ENCODE peak calls at places on chromosomes 3 and 15, in six cellular contexts. W is HepG2, U is GM12878, J is K562, B is GM12891, A is H1. M is an unnamed sample.

GRCh38 chr3:69324362-69325025 is 61.4 kb downstream of the FRMD4B start:
- DNase-seq in U (no peak), W (peak; percentile 7), A (peak; percentile 5), B (no peak), J (no peak), M (no peak)

GRCh38 chr3:139180489-139180888 is 135.8 kb upstream of the PRR23C start:
- DNase-seq in W (no peak), B (no peak), J (no peak), A (no peak), U (no peak), M (no peak)

GRCh38 chr3:190041333-190042041 is 79.2 kb downstream of the P3H2 start:
- DNase-seq in J (no peak), U (peak; percentile 11), W (no peak), B (no peak), A (peak; percentile 61), M (no peak)

GRCh38 chr3:183275418-183275817 is 22.4 kb downstream of the B3GNT5 start:
- DNase-seq in B (no peak), A (no peak), U (no peak), J (no peak), W (no peak), M (no peak)

GRCh38 chr15:56817690-56818089 is 84.4 kb upstream of the ZNF280D start:
- DNase-seq in B (no peak), J (no peak), U (no peak), A (no peak), W (no peak), M (no peak)

GRCh38 chr3:24299801-24300626 is 194.6 kb downstream of the THRB start:
- DNase-seq in U (no peak), B (no peak), J (no peak), A (no peak), W (no peak), M (no peak)

GRCh38 chr3:196774191-196774820 is 34.6 kb downstream of the PAK2 start:
- DNase-seq in B (no peak), J (no peak), U (peak; percentile 17), A (no peak), W (peak; percentile 70), M (no peak)

GRCh38 chr3:12180218-12180617 is 21.5 kb upstream of the TIMP4 start:
- DNase-seq in U (no peak), W (no peak), A (no peak), B (no peak), J (no peak), M (no peak)

GRCh38 chr15:38885001-38885400 is 320.4 kb upstream of the RASGRP1 start:
- DNase-seq in W (peak; percentile 15), B (no peak), A (no peak), J (no peak), U (no peak), M (no peak)

GRCh38 chr15:22933641-22934061 is 46.5 kb downstream of the CYFIP1 start:
- DNase-seq in J (no peak), W (no peak), A (no peak), U (no peak), B (no peak), M (no peak)

GRCh38 chr15:69305204-69305931 is 6.7 kb downstream of the PAQR5 start:
- DNase-seq in B (no peak), J (peak; percentile 58), A (peak; percentile 21), W (peak; percentile 52), U (no peak), M (no peak)

GRCh38 chr3:18812316-18812715 is 336.0 kb upstream of the KCNH8 start:
- DNase-seq in W (no peak), U (no peak), J (no peak), B (no peak), A (no peak), M (no peak)

GRCh38 chr15:100703032-100703578 is 100.7 kb downstream of the ASB7 start:
- DNase-seq in U (peak; percentile 84), A (no peak), W (no peak), B (peak; percentile 39), J (peak; percentile 73), M (peak; percentile 42)

GRCh38 chr3:50599716-50600118 is 11.9 kb downstream of the CISH start:
- DNase-seq in A (no peak), W (no peak), U (no peak), B (no peak), J (no peak), M (no peak)

GRCh38 chr3:197682713-197683112 is 54.0 kb downstream of the RUBCN start:
- DNase-seq in J (no peak), A (no peak), B (no peak), U (no peak), W (no peak), M (no peak)

GRCh38 chr3:129314757-129315385 is 36.2 kb downstream of the HMCES start:
- DNase-seq in W (peak; percentile 92), U (no peak), A (peak; percentile 57), J (peak; percentile 81), B (peak; percentile 73), M (peak; percentile 65)

GRCh38 chr3:147945968-147946519 is 536.9 kb downstream of the ZIC1 start:
- DNase-seq in J (no peak), W (peak; percentile 24), B (no peak), A (no peak), U (peak; percentile 17), M (no peak)
- TF ChIP-seq TAF1 in J (no peak), W (no peak), B (no peak), A (no peak), U (no peak), M (no peak)

DNA sequence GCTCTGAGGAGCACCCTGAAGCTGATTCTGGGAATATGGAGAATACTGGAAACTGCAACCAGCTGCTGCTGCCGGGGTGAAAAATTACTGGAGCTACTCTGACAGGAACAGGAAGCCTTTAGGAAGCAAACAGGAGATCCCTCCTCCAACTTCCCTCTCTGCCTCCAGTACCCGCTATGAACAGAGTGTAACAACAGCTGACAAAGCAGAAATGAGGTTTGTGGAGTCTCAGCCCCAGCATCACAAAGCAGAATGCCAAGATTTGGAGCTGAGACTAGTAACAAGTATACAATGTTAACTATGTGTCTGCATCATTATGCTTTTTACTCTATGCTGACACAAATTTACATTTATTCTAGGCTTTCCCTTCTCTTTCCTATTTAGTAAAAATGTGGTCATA is 22.7 kb upstream of the PIAS1 start:
- DNase-seq in U (no peak), J (no peak), B (no peak), W (no peak), A (no peak), M (no peak)
- TF ChIP-seq POLR2AphosphoS5 in U (no peak), J (no peak), B (no peak), W (no peak), A (no peak), M (no peak)

DNA sequence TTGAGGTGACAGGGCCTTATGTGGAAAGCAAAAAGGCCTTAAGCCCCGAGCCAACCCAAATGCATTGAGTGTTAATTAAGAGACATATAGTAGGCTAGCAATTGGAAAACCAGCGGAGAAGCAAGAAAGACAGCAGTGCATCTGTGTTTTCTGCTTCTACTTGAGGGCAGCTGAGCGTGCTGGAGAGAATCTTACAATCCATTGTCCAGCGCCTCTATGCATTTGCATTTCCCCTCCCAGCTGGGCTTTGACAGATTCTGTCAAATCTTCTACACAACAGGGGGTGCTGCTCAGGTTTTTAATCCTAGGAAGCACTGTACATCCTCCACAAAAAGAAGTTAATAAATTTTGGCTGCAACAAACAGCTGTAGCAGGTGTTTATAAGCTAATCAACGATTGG is 23.9 kb downstream of the SSR3 start:
- DNase-seq in J (no peak), A (no peak), U (no peak), B (no peak), W (no peak), M (no peak)
- TF ChIP-seq POLR2A in J (no peak), A (no peak), U (no peak), B (no peak), W (no peak), M (no peak)

GRCh38 chr3:112109313-112109712 is 23.1 kb downstream of the C3orf52 start:
- DNase-seq in J (no peak), U (no peak), A (no peak), W (peak; percentile 7), B (no peak), M (no peak)
- TF ChIP-seq TAF1 in J (no peak), U (no peak), A (no peak), W (no peak), B (no peak), M (no peak)

GRCh38 chr3:46124216-46125143 is 83.6 kb downstream of the CCR1 start:
- DNase-seq in J (no peak), A (no peak), B (no peak), W (no peak), U (no peak), M (no peak)
- TF ChIP-seq POLR2AphosphoS5 in J (no peak), A (no peak), B (no peak), W (no peak), U (no peak), M (no peak)

GRCh38 chr3:184808021-184808420 is 3.9 kb upstream of the VPS8 start:
- DNase-seq in U (no peak), A (peak; percentile 38), B (no peak), J (no peak), W (peak; percentile 20), M (no peak)
- TF ChIP-seq POLR2A in U (no peak), A (no peak), B (no peak), J (no peak), W (no peak), M (no peak)